ENCODE peak calls at places on chromosomes 1 and 21, in six cellular contexts. U is fibroblast of lung, Z is esophagus squamous epithelium, M is glutamatergic neuron, O is neural crest cell, Y is tibial nerve. Q is an unnamed sample.

GRCh38 chr1:209527372-209527771 is 56.1 kb upstream of the CAMK1G start:
- DNase-seq in U (no peak), Z (no peak), M (no peak), O (no peak), Y (no peak), Q (no peak)

GRCh38 chr1:917076-917459 is 6.7 kb upstream of the SAMD11 start:
- DNase-seq in U (no peak), Z (no peak), M (peak; percentile 23), O (no peak), Y (no peak), Q (no peak)

GRCh38 chr1:27015260-27015659 is 2.6 kb upstream of the TENT5B start:
- DNase-seq in U (no peak), Z (no peak), M (no peak), O (no peak), Y (no peak), Q (no peak)

GRCh38 chr1:910881-911721 is 12.6 kb upstream of the SAMD11 start:
- DNase-seq in U (no peak), Z (no peak), M (peak; percentile 42), O (no peak), Y (no peak), Q (peak; percentile 22)

GRCh38 chr1:30444850-30445249 is 278.5 kb downstream of the MATN1 start:
- DNase-seq in U (no peak), Z (no peak), M (no peak), O (no peak), Y (no peak), Q (no peak)

GRCh38 chr1:84782311-84782771 is 92.1 kb upstream of the SSX2IP start:
- DNase-seq in U (peak; percentile 23), Z (no peak), M (peak; percentile 79), O (peak; percentile 59), Y (peak; percentile 50), Q (peak; percentile 36)

GRCh38 chr1:74652711-74653131 is 20.9 kb downstream of the ERICH3 start:
- DNase-seq in U (peak; percentile 0), Z (no peak), M (no peak), O (no peak), Y (no peak), Q (no peak)

GRCh38 chr1:114353233-114353632 is 157.8 kb downstream of the TRIM33 start:
- DNase-seq in U (peak; percentile 81), Z (no peak), M (peak; percentile 44), O (no peak), Y (peak; percentile 40), Q (peak; percentile 38)

GRCh38 chr1:117544509-117545109 is 61.2 kb upstream of the TENT5C start:
- DNase-seq in U (no peak), Z (no peak), M (no peak), O (no peak), Y (no peak), Q (no peak)

GRCh38 chr1:208933984-208934525 is 649.5 kb upstream of the CAMK1G start:
- DNase-seq in U (no peak), Z (no peak), M (no peak), O (no peak), Y (no peak), Q (no peak)

GRCh38 chr1:202143768-202144509 is 598 bp downstream of the ARL8A start:
- DNase-seq in U (no peak), Z (no peak), M (peak; percentile 59), O (peak; percentile 34), Y (no peak), Q (no peak)

GRCh38 chr1:89931950-89932349 is 63.0 kb upstream of the ZNF326 start:
- DNase-seq in U (no peak), Z (no peak), M (no peak), O (no peak), Y (no peak), Q (no peak)

GRCh38 chr1:216765346-216766300 is 42.4 kb upstream of the ESRRG start:
- DNase-seq in U (no peak), Z (no peak), M (no peak), O (no peak), Y (no peak), Q (no peak)

GRCh38 chr1:57867001-57867400 is 443.1 kb upstream of the DAB1 start:
- DNase-seq in U (no peak), Z (no peak), M (no peak), O (no peak), Y (no peak), Q (no peak)

GRCh38 chr1:224430511-224431113 is 4.0 kb downstream of the WDR26 start:
- DNase-seq in U (peak; percentile 80), Z (no peak), M (no peak), O (no peak), Y (peak; percentile 36), Q (no peak)

GRCh38 chr1:184242507-184242943 is 144.3 kb upstream of the C1orf21 start:
- DNase-seq in U (peak; percentile 87), Z (no peak), M (no peak), O (no peak), Y (no peak), Q (no peak)

GRCh38 chr1:14822493-14822892 is 224.0 kb downstream of the KAZN start:
- DNase-seq in U (no peak), Z (no peak), M (no peak), O (no peak), Y (no peak), Q (no peak)

GRCh38 chr1:218546314-218546713 is 201.2 kb downstream of the TGFB2 start:
- DNase-seq in U (no peak), Z (no peak), M (no peak), O (no peak), Y (no peak), Q (no peak)

GRCh38 chr21:34595457-34595856 is 19.5 kb downstream of the RCAN1 start:
- DNase-seq in U (no peak), Z (no peak), M (no peak), O (no peak), Y (no peak), Q (no peak)

GRCh38 chr1:5505944-5506343 is 486.3 kb downstream of the NPHP4 start:
- DNase-seq in U (no peak), Z (no peak), M (no peak), O (no peak), Y (no peak), Q (no peak)

GRCh38 chr1:59333626-59334277 is 36.9 kb downstream of the FGGY start:
- DNase-seq in U (no peak), Z (no peak), M (no peak), O (no peak), Y (no peak), Q (no peak)

GRCh38 chr1:1280782-1281481 is 696 bp downstream of the SCNN1D start:
- DNase-seq in U (no peak), Z (no peak), M (no peak), O (no peak), Y (no peak), Q (no peak)

GRCh38 chr1:97677702-97678101 is 243.1 kb downstream of the DPYD start:
- DNase-seq in U (no peak), Z (no peak), M (no peak), O (no peak), Y (no peak), Q (no peak)

GRCh38 chr1:15876357-15876756 is 28.9 kb downstream of the SPEN start:
- DNase-seq in U (no peak), Z (no peak), M (peak; percentile 47), O (no peak), Y (no peak), Q (no peak)
- TF ChIP-seq CTCF in U (peak; percentile 11), Z (peak; percentile 17), M (peak; percentile 47), O (peak; percentile 52), Y (no peak), Q (no peak)

GRCh38 chr1:63917571-63918394 is 144.0 kb downstream of the ROR1 start:
- DNase-seq in U (no peak), Z (no peak), M (peak; percentile 28), O (no peak), Y (no peak), Q (no peak)
- TF ChIP-seq CTCF in U (peak; percentile 27), Z (peak; percentile 21), M (no peak), O (peak; percentile 30), Y (no peak), Q (no peak)

GRCh38 chr1:180917306-180918065 is 4.8 kb downstream of the KIAA1614 start:
- DNase-seq in U (no peak), Z (no peak), M (no peak), O (no peak), Y (no peak), Q (no peak)
- TF ChIP-seq CTCF in U (no peak), Z (no peak), M (no peak), O (peak; percentile 28), Y (no peak), Q (no peak)

GRCh38 chr1:25695066-25695990 is 78.7 kb downstream of the MAN1C1 start:
- DNase-seq in U (peak; percentile 100), Z (no peak), M (no peak), O (no peak), Y (peak; percentile 81), Q (peak; percentile 61)

GRCh38 chr1:25692560-25692959 is 76.0 kb downstream of the MAN1C1 start:
- DNase-seq in U (no peak), Z (no peak), M (peak; percentile 72), O (peak; percentile 50), Y (no peak), Q (no peak)

GRCh38 chr1:25694167-25694566 is 77.6 kb downstream of the MAN1C1 start:
- DNase-seq in U (peak; percentile 79), Z (no peak), M (no peak), O (no peak), Y (peak; percentile 64), Q (no peak)

GRCh38 chr1:25695991-25696330 is 79.4 kb downstream of the MAN1C1 start:
- DNase-seq in U (peak; percentile 93), Z (no peak), M (no peak), O (no peak), Y (peak; percentile 51), Q (no peak)

GRCh38 chr1:25694591-25695007 is 78.0 kb downstream of the MAN1C1 start:
- DNase-seq in U (peak; percentile 77), Z (no peak), M (no peak), O (no peak), Y (no peak), Q (no peak)
- TF ChIP-seq CTCF in U (peak; percentile 26), Z (no peak), M (no peak), O (no peak), Y (no peak), Q (no peak)

DNA sequence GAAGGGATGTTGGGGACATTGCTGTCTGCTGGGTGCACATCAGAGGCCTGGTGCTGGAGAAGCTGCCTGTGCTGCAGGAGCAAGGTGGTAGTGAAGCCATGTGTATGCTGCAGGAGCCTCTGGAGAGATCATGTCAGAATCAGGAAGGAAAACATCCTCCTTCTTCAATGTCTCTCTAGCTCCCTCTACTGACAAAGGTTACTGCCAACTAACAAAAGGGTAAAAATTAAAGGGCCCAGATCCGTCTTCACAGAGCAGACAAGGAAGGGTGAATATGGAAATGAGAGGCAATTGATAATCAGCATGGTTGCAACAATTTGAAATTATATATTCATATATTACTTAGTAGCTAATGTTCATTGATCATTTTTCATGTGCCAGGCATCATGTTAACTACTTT is 32.2 kb downstream of the FAM177B start:
- DNase-seq in U (no peak), Z (no peak), M (no peak), O (no peak), Y (no peak), Q (no peak)
- TF ChIP-seq CTCF in U (no peak), Z (no peak), M (no peak), O (peak; percentile 32), Y (no peak), Q (no peak)

DNA sequence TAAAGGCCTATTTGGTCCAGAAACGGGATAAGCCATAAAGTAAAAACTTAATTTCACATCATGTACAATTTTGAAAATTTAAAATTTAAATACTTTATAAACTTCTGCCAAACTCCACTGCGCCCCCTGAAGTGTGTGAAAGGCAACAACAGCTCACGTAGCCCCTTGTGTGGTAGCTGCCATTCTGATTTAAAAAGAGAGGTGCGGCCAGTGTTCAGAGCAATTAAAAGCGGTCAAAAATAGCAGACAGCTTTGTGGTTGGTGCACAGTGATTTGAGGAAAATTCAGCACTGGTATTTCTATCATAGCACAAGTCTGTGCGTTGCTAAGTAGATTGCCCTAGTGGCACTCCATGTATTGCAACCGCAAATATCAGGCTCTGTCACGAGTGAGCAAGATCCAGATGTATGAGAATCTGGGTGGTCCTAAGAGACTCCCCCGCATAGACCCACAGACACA is 122.5 kb downstream of the ATG4C start:
- DNase-seq in U (peak; percentile 13), Z (no peak), M (no peak), O (peak; percentile 19), Y (no peak), Q (no peak)
- TF ChIP-seq CTCF in U (peak; percentile 46), Z (no peak), M (peak; percentile 83), O (peak; percentile 64), Y (peak; percentile 13), Q (no peak)